ENCODE peak calls at places on chromosomes 11 and 22, in seven cellular contexts. B is A549, N is HCT116, X is uterus, P is heart left ventricle, D is endothelial cell of umbilical vein, G is body of pancreas. T is an unnamed sample.

GRCh38 chr22:45124176-45124857 is 39.4 kb upstream of the NUP50 start:
- DNase-seq in B (no peak), X (no peak), D (no peak), P (no peak), G (no peak), N (no peak), T (no peak)

GRCh38 chr11:45666648-45667642 is 1.5 kb upstream of the CHST1 start:
- DNase-seq in X (no peak), B (no peak), D (no peak), G (no peak), P (no peak), N (no peak), T (no peak)

GRCh38 chr11:16352707-16353106 is 3.6 kb downstream of the SOX6 start:
- DNase-seq in P (no peak), X (no peak), G (no peak), B (no peak), D (no peak), N (no peak), T (no peak)

GRCh38 chr11:78921517-78921916 is 346.9 kb upstream of the NARS2 start:
- DNase-seq in P (no peak), D (no peak), B (no peak), N (no peak), G (no peak), X (no peak), T (no peak)

GRCh38 chr22:50009765-50010675 is 2.5 kb downstream of the IL17REL start:
- DNase-seq in D (no peak), P (no peak), N (no peak), X (no peak), G (no peak), B (no peak), T (no peak)

GRCh38 chr11:81913793-81914192 is 819.9 kb downstream of the FAM181B start:
- DNase-seq in B (no peak), X (no peak), N (no peak), D (no peak), G (no peak), P (no peak), T (no peak)

GRCh38 chr11:6351782-6352181 is 31.5 kb upstream of the CAVIN3 start:
- DNase-seq in D (no peak), G (no peak), B (no peak), P (no peak), X (no peak), N (no peak), T (no peak)

GRCh38 chr22:45235851-45236342 is 4.8 kb downstream of the KIAA0930 start:
- DNase-seq in G (peak), D (no peak), P (no peak), X (no peak), N (no peak), B (no peak), T (no peak)

GRCh38 chr11:115275045-115275444 is 229.2 kb downstream of the CADM1 start:
- DNase-seq in B (no peak), X (no peak), N (no peak), G (no peak), D (no peak), P (no peak), T (no peak)

GRCh38 chr11:19675397-19675796 is 37.2 kb upstream of the NAV2 start:
- DNase-seq in X (no peak), B (no peak), P (no peak), D (no peak), N (no peak), G (no peak), T (no peak)

GRCh38 chr22:29073618-29074275 is 912 bp downstream of the KREMEN1 start:
- DNase-seq in P (peak), N (no peak), G (peak), B (no peak), X (peak), D (no peak), T (no peak)

GRCh38 chr11:44623716-44624491 is 58.4 kb downstream of the CD82 start:
- DNase-seq in B (no peak), D (peak), X (peak), N (no peak), G (peak), P (no peak), T (no peak)

GRCh38 chr11:44622721-44623258 is 57.3 kb downstream of the CD82 start:
- DNase-seq in X (no peak), N (no peak), B (no peak), D (no peak), G (peak), P (no peak), T (no peak)

GRCh38 chr11:44622190-44622650 is 56.8 kb downstream of the CD82 start:
- DNase-seq in N (no peak), D (no peak), G (peak), X (peak), P (peak), B (no peak), T (no peak)

GRCh38 chr11:44624761-44625221 is 59.3 kb downstream of the CD82 start:
- DNase-seq in N (no peak), D (no peak), B (no peak), X (peak), P (no peak), G (no peak), T (no peak)

DNA sequence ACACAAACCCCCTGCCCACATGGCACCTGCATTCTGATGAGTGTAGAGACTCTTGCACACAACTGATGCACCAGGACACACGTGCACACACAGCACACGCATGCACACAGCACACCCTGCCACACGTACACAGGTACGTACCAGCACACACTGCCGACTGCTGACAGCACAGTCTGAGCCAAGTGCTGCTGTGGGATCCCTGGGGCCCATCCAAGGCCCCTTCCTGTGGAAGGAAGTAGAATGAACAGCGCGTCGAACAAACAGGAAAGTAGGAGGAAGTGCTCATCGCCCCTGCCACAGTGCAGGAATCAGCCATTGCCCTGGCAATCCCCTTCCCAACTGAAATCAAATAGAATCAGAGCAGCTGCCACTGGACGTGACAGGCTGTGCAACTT is 57.9 kb downstream of the CD82 start:
- DNase-seq in G (no peak), P (no peak), N (no peak), X (peak), D (peak), B (no peak), T (no peak)
- TF ChIP-seq POLR2A in G (no peak), P (no peak), N (no peak), X (no peak), D (no peak), B (no peak), T (no peak)

GRCh38 chr22:39705386-39705785 is 134.8 kb downstream of the CACNA1I start:
- DNase-seq in X (no peak), B (no peak), G (no peak), D (no peak), N (no peak), P (no peak), T (no peak)
- TF ChIP-seq POLR2A in X (no peak), B (no peak), G (no peak), D (no peak), N (no peak), P (no peak), T (no peak)

GRCh38 chr11:64360403-64360980 is 1.5 kb downstream of the RPS6KA4 start:
- DNase-seq in N (no peak), D (no peak), G (no peak), B (no peak), X (no peak), P (no peak), T (no peak)

GRCh38 chr11:64359712-64360402 is 895 bp downstream of the RPS6KA4 start:
- DNase-seq in P (no peak), B (no peak), D (no peak), N (no peak), X (no peak), G (no peak), T (no peak)

GRCh38 chr11:64357904-64358535 is 942 bp upstream of the RPS6KA4 start:
- DNase-seq in P (no peak), D (no peak), X (no peak), G (no peak), N (no peak), B (peak), T (peak)

GRCh38 chr11:64358536-64358906 is 441 bp upstream of the RPS6KA4 start:
- DNase-seq in D (no peak), P (no peak), G (no peak), X (no peak), N (no peak), B (no peak), T (no peak)

GRCh38 chr11:64358907-64359711 is at the start of gene RPS6KA4:
- DNase-seq in P (peak), D (peak), G (peak), B (peak), X (peak), N (no peak), T (peak)
- TF ChIP-seq POLR2A in P (no peak), D (peak), G (peak), B (peak), X (peak), N (peak), T (peak)

GRCh38 chr11:62839050-62840015 is at the start of gene WDR74:
- DNase-seq in D (peak), B (peak), G (peak), N (peak), X (peak), P (peak), T (peak)
- TF ChIP-seq POLR2A in D (peak), B (peak), G (peak), N (peak), X (peak), P (peak), T (peak)